ENCODE peak calls at places on chromosomes 1 and 21, in seven cellular contexts. Q is heart left ventricle; H is CD4-positive, alpha-beta memory T cell; V is ovary; O is neuronal stem cell; Y is PC-3; W is cardiac muscle cell. X is an unnamed sample. For H3K4me1, the result is how much of the 10 kb centered on the place peaks cover.

GRCh38 chr1:32220746-32221580 is 1.2 kb downstream of the TMEM234 start:
- DNase-seq in W (no peak), O (no peak), H (no peak), Q (no peak), Y (no peak), V (no peak), X (no peak)

GRCh38 chr1:11357291-11357690 is 84.3 kb downstream of the UBIAD1 start:
- DNase-seq in H (no peak), O (no peak), Y (no peak), V (no peak), Q (no peak), W (no peak), X (no peak)

GRCh38 chr1:18166929-18167328 is 59.3 kb downstream of the IGSF21 start:
- DNase-seq in Y (no peak), V (no peak), W (no peak), Q (no peak), H (no peak), O (no peak), X (no peak)

GRCh38 chr1:83860506-83861221 is 138.3 kb downstream of the TTLL7 start:
- DNase-seq in V (peak), H (peak), Y (peak), O (peak), W (peak), Q (peak), X (peak)

GRCh38 chr1:31764307-31765040 is at the start of gene ADGRB2:
- DNase-seq in V (no peak), H (peak), Y (peak), Q (no peak), O (no peak), W (no peak), X (no peak)

GRCh38 chr21:37367758-37368535 is 1.4 kb downstream of the DYRK1A start:
- DNase-seq in H (peak), V (peak), Y (peak), O (no peak), W (peak), Q (peak), X (no peak)

GRCh38 chr1:228379165-228379460 is 27.5 kb downstream of the TRIM11 start:
- DNase-seq in Q (no peak), W (no peak), H (no peak), Y (no peak), V (no peak), O (peak), X (no peak)

GRCh38 chr21:33961061-33961460 is 45.5 kb upstream of the ATP5PO start:
- DNase-seq in Q (no peak), V (no peak), H (no peak), Y (no peak), O (no peak), W (no peak), X (no peak)

GRCh38 chr1:216456682-216457081 is 33.4 kb upstream of the USH2A start:
- DNase-seq in W (peak), O (no peak), V (no peak), H (no peak), Y (peak), Q (no peak), X (no peak)

GRCh38 chr1:29033829-29034466 is 89.8 kb downstream of the TMEM200B start:
- DNase-seq in Y (peak), V (no peak), Q (no peak), O (peak), H (peak), W (peak), X (no peak)

GRCh38 chr1:98749152-98749756 is 87.7 kb downstream of the SNX7 start:
- DNase-seq in V (no peak), Y (peak), O (no peak), Q (no peak), H (peak), W (peak), X (no peak)

GRCh38 chr1:19618428-19618827 is 25.7 kb upstream of the NBL1 start:
- DNase-seq in Y (no peak), O (no peak), V (no peak), Q (no peak), W (no peak), H (no peak), X (no peak)

GRCh38 chr1:115340879-115341278 is 2.8 kb upstream of the NGF start:
- DNase-seq in Q (peak), V (no peak), Y (no peak), H (no peak), W (no peak), O (no peak), X (no peak)

GRCh38 chr1:29332204-29332603 is 95.9 kb downstream of the PTPRU start:
- DNase-seq in W (peak), Y (peak), V (no peak), H (no peak), O (peak), Q (no peak), X (peak)

GRCh38 chr1:109764561-109765482 is 1.1 kb upstream of the EPS8L3 start:
- DNase-seq in W (no peak), H (no peak), O (no peak), V (peak), Q (peak), Y (no peak), X (no peak)

GRCh38 chr1:45044916-45045315 is 32.9 kb downstream of the UROD start:
- DNase-seq in Q (no peak), H (no peak), Y (no peak), V (no peak), O (no peak), W (no peak), X (no peak)

GRCh38 chr21:43816611-43817071 is 27.3 kb downstream of the RRP1 start:
- DNase-seq in Y (no peak), W (no peak), Q (no peak), H (no peak), V (no peak), O (no peak), X (no peak)

GRCh38 chr1:46303872-46304326 is 401 bp downstream of the UQCRH start:
- DNase-seq in O (peak), V (no peak), H (no peak), W (no peak), Q (no peak), Y (no peak), X (no peak)

GRCh38 chr1:36591278-36591677 is 108.6 kb upstream of the CSF3R start:
- DNase-seq in O (no peak), Y (no peak), V (no peak), W (no peak), H (no peak), Q (no peak), X (no peak)

GRCh38 chr1:204842892-204843291 is 27.8 kb upstream of the NFASC start:
- DNase-seq in H (no peak), O (no peak), W (no peak), Q (no peak), Y (no peak), V (no peak), X (no peak)

GRCh38 chr1:50610563-50610962 is 187.3 kb upstream of the DMRTA2 start:
- DNase-seq in Y (no peak), O (no peak), V (no peak), W (no peak), Q (no peak), H (no peak), X (no peak)

GRCh38 chr1:67393240-67393639 is 37.0 kb downstream of the SERBP1 start:
- DNase-seq in W (no peak), H (no peak), V (no peak), Q (peak), O (no peak), Y (no peak), X (no peak)

GRCh38 chr1:205248793-205249601 is 21.3 kb downstream of the TMCC2 start:
- DNase-seq in H (no peak), V (peak), W (peak), Y (no peak), Q (no peak), O (no peak), X (no peak)

GRCh38 chr21:45577806-45578801 is 35.9 kb upstream of the SLC19A1 start:
- DNase-seq in H (no peak), Q (no peak), O (no peak), V (no peak), W (no peak), Y (peak), X (no peak)

GRCh38 chr1:182720465-182720864 is 36.1 kb upstream of the RGS8 start:
- DNase-seq in Y (no peak), O (no peak), V (no peak), W (peak), Q (no peak), H (no peak), X (no peak)

GRCh38 chr1:32066489-32066873 is 6.3 kb upstream of the TMEM39B start:
- DNase-seq in Y (peak), Q (peak), H (no peak), W (peak), O (no peak), V (peak), X (no peak)

GRCh38 chr1:4963251-4963650 is 308.8 kb downstream of the AJAP1 start:
- DNase-seq in O (no peak), Y (peak), Q (no peak), V (no peak), W (no peak), H (no peak), X (no peak)

GRCh38 chr1:77281491-77282186 is at the start of gene AK5:
- DNase-seq in Q (peak), O (peak), V (no peak), Y (peak), H (peak), W (peak), X (no peak)
- H3K4me3 ChIP-seq in Q (peak), O (peak), V (peak), Y (peak), H (peak), W (peak), X (peak)

GRCh38 chr1:153337980-153338853 is 10.4 kb downstream of the PGLYRP4 start:
- DNase-seq in W (no peak), H (no peak), V (no peak), O (no peak), Y (no peak), Q (no peak), X (no peak)
- H3K4me1 ChIP-seq in W (under half), H (under half), V (under half), O (under half), Y (under half), Q (under half), X (under half)

GRCh38 chr1:224503161-224504118 is 68.8 kb upstream of the WDR26 start:
- DNase-seq in H (no peak), V (peak), O (peak), Q (peak), Y (peak), W (peak), X (no peak)

GRCh38 chr1:224504642-224505041 is 70.0 kb upstream of the WDR26 start:
- DNase-seq in H (no peak), O (no peak), V (no peak), W (no peak), Y (no peak), Q (no peak), X (no peak)

GRCh38 chr1:224501836-224502235 is 67.2 kb upstream of the WDR26 start:
- DNase-seq in H (no peak), V (no peak), Q (no peak), O (no peak), W (no peak), Y (no peak), X (no peak)

GRCh38 chr1:224500802-224501201 is 66.2 kb upstream of the WDR26 start:
- DNase-seq in V (no peak), O (no peak), Q (no peak), H (no peak), Y (no peak), W (no peak), X (no peak)

DNA sequence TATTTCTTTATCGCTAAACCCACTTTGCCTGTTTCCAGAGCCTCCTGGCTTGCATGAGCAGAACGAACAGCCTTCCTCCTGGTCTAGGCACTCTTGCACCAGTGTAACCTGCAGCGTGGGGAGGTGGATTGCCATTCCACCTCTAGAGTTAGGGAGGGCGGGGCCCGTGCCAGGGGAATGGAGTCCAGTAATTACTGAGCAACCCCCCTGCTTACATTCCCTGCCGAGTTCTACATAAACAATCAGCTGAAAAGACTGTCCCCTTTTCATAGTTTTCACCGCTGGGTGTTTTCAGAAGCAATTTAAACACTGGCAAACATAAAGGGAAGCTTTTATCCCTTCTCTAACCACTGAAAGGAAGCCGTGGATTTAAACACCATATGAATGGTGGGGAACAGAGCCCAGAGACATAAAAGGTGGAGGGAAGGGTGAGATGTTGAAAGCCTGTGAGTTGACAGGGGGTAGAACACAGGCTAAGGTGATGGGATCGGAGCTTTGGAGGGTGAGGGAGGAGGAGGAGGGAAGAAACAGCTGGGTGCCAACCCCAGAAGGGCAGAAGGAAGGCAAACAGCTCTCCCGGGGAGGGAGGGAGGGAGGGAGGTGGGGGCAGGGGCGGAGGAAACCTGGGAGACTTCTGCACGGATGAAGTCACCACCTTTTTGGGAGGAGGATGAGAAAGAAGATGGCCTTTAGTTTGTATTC is 68.0 kb upstream of the WDR26 start:
- DNase-seq in W (peak), O (peak), H (no peak), Q (no peak), Y (peak), V (peak), X (no peak)
- H3K4me3 ChIP-seq in W (no peak), O (peak), H (no peak), Q (no peak), Y (peak), V (no peak), X (no peak)

DNA sequence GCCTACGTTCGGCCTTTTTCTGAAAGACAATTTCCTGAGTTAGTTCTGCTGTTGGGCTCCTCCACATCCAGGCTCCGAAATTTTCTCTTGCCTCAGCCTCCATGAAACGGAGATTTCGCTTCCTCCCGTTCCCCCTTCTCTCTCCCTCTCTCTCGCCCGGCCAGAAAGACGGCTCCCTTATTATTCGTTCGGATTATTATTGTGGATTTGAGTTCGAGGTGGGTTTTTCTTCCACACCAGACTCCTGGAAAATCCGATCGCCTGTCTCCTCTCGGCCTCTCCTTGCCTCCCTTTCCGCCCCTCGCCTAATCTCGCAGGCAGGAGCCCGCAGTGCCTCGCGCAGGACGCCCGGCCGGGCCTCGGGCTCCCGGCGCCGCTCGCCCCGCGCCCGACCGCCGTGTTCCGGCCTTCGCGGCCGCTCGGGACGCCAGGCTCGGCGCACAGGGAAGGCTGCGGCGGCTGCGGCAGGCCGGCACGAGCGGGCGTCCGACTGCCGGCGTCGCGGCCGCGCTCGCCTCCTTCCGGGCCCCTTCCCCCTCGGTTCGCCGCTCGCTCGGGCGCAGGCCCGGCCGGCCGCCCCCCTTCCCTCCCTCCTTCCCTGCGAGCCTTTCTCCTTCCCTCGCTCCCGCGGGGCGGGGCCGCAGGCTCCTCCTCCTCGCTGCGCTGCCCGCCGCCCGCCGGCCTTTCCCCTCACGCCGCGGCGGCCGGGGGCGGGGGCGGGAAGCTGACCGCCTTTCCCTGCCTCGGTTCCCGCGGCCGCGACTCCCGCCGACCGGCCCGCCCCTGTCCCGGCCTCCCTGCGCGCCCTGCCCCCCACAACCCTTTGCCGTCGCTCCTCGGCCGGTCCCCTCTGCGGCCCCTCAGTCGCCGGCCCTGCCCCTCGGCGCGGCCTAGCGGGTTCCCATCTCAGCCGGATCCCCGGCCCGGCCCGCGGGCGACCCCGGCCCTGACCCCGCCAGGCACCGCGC is at the start of gene ARHGEF11:
- DNase-seq in H (no peak), O (peak), W (peak), Y (peak), V (peak), Q (peak), X (peak)
- H3K4me1 ChIP-seq in H (under half), O (under half), W (under half), Y (under half), V (under half), Q (under half), X (under half)

GRCh38 chr1:3697810-3698209 is 45.5 kb downstream of the TP73 start:
- DNase-seq in W (no peak), O (no peak), H (no peak), Y (no peak), Q (no peak), V (no peak), X (no peak)
- H3K4me3 ChIP-seq in W (no peak), O (no peak), H (no peak), Y (no peak), Q (no peak), V (no peak), X (no peak)

GRCh38 chr1:42319128-42319851 is 15.7 kb downstream of the FOXJ3 start:
- DNase-seq in V (no peak), W (peak), H (no peak), Q (no peak), Y (no peak), O (no peak), X (no peak)
- H3K4me1 ChIP-seq in V (under half), W (under half), H (half or more), Q (half or more), Y (under half), O (under half), X (under half)

GRCh38 chr1:54500030-54500389 is 48.0 kb upstream of the ACOT11 start:
- DNase-seq in O (no peak), Q (no peak), Y (no peak), V (no peak), H (no peak), W (no peak), X (no peak)
- H3K4me3 ChIP-seq in O (no peak), Q (peak), Y (peak), V (no peak), H (no peak), W (no peak), X (peak)

GRCh38 chr1:21291964-21292363 is 1.7 kb upstream of the ECE1 start:
- DNase-seq in W (no peak), Q (no peak), V (no peak), Y (no peak), H (no peak), O (no peak), X (no peak)

GRCh38 chr1:21291184-21291583 is 921 bp upstream of the ECE1 start:
- DNase-seq in V (no peak), H (no peak), W (no peak), O (no peak), Q (no peak), Y (no peak), X (no peak)

GRCh38 chr1:21293537-21294265 is 3.4 kb upstream of the ECE1 start:
- DNase-seq in V (no peak), Y (no peak), H (peak), Q (no peak), W (no peak), O (no peak), X (no peak)

GRCh38 chr1:21292991-21293536 is 2.8 kb upstream of the ECE1 start:
- DNase-seq in O (no peak), Q (no peak), H (peak), V (no peak), W (no peak), Y (no peak), X (no peak)

DNA sequence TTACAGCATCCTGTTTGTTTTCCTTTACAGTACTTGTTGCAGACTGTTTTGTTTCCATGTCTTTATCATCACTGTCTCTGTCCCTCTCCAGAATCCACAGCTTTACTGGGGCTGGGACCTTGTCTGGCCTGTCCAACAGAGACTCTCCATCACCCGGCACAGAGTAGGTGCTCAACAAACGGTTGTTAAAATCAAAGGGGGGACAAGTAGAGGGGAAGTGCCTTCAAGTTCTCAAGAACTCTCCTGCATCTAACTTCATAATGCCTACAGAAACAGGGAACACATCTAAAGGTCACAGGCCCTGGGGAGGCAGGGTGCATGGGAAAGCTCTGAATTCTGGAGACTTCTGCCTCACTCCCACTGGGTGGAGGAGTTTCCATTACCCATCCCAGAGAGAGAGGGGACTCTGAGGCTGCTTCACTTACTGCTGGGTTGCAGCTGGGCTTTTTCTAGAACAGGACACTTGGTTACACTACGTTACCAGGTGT is 2.3 kb upstream of the ECE1 start:
- DNase-seq in H (no peak), O (no peak), V (no peak), W (no peak), Q (no peak), Y (no peak), X (no peak)
- H3K4me1 ChIP-seq in H (half or more), O (under half), V (under half), W (under half), Q (under half), Y (under half), X (under half)

GRCh38 chr1:78142731-78143130 is 97.0 kb downstream of the GIPC2 start:
- DNase-seq in W (no peak), Y (no peak), V (no peak), Q (no peak), O (no peak), H (no peak), X (no peak)
- H3K4me3 ChIP-seq in W (no peak), Y (no peak), V (no peak), Q (no peak), O (no peak), H (peak), X (no peak)

GRCh38 chr1:150574260-150575071 is 4.9 kb downstream of the MCL1 start:
- DNase-seq in V (no peak), Y (no peak), H (no peak), Q (no peak), O (no peak), W (peak), X (no peak)
- H3K4me1 ChIP-seq in V (under half), Y (under half), H (half or more), Q (half or more), O (under half), W (under half), X (under half)